ENCODE peak calls at places on chromosomes 5 and 9, in seven cellular contexts. L is IMR-90, P is mesendoderm, I is H9, R is neuronal stem cell, X is mesenchymal stem cell, A is H1. Z is an unnamed sample.

GRCh38 chr9:124212381-124213050 is 45.2 kb upstream of the NEK6 start:
- DNase-seq in L (peak), P (no peak), I (no peak), R (no peak), X (peak), A (no peak), Z (peak)

GRCh38 chr9:78348848-78349247 is 51.9 kb downstream of the PSAT1 start:
- DNase-seq in L (no peak), P (no peak), I (no peak), R (no peak), X (no peak), A (no peak), Z (no peak)

GRCh38 chr5:128213340-128213739 is 129.8 kb downstream of the SLC12A2 start:
- DNase-seq in L (peak), P (peak), I (peak), R (peak), X (peak), A (peak), Z (peak)

GRCh38 chr5:153896701-153897100 is 142.0 kb downstream of the FAM114A2 start:
- DNase-seq in L (peak), P (no peak), I (no peak), R (no peak), X (peak), A (no peak), Z (no peak)

GRCh38 chr5:161138751-161139455 is 286.9 kb upstream of the ATP10B start:
- DNase-seq in L (no peak), P (no peak), I (no peak), R (no peak), X (no peak), A (no peak), Z (no peak)

GRCh38 chr5:139749242-139749641 is 46.4 kb upstream of the PSD2 start:
- DNase-seq in L (no peak), P (no peak), I (no peak), R (no peak), X (no peak), A (no peak), Z (no peak)

GRCh38 chr5:83492331-83492730 is 20.8 kb downstream of the VCAN start:
- DNase-seq in L (no peak), P (no peak), I (no peak), R (no peak), X (peak), A (no peak), Z (no peak)

GRCh38 chr9:33440609-33441008 is 6.8 kb downstream of the AQP3 start:
- DNase-seq in L (no peak), P (no peak), I (no peak), R (no peak), X (no peak), A (no peak), Z (no peak)

GRCh38 chr5:96699186-96699820 is 37.1 kb downstream of the CAST start:
- DNase-seq in L (peak), P (peak), I (peak), R (no peak), X (peak), A (no peak), Z (peak)

GRCh38 chr9:20621553-20622329 is 558 bp downstream of the MLLT3 start:
- DNase-seq in L (peak), P (peak), I (peak), R (peak), X (peak), A (no peak), Z (peak)

DNA sequence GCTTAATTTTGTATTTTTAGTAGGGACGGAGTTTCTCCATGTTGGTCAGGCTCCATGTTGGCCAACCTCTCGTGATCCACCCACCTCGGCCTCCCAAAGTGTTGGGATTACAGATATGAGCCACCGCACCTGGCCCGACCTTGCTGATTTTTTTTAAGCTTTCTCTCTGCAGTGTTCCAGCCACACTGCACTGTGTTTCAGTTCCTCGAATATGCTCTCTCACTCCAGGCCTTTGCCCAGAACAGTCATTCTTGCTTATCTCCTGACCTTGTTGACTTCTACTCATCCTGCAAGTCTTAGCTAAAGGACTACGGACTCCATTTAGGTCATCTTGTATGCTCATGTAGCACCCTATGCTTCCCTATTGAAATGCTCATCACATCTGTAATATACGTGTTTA is 3.3 kb downstream of the SNAPC3 start:
- DNase-seq in L (no peak), P (no peak), I (no peak), R (no peak), X (no peak), A (no peak), Z (no peak)
- H4K8ac ChIP-seq in L (no peak), P (no peak), I (no peak), R (no peak), X (no peak), A (no peak), Z (no peak)

DNA sequence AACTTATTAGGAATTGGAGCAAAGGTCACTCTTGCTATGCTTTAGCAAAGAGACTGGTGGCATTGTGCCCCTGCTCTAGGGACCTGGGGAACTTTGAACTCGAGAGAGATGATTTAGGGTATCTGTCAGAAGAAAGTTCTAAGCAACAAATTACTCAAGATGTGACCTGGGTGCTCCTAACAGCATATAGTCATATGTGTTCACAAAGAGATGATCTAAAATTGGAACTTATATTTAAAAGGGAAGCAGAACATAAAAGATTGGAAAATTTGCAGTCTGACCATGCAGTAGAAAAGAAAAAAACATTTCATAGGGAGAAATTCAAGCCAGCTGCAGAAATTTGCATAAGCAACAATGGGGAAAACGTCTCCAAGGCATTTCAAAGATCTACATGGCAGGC is 68.3 kb downstream of the SEMA5A start:
- DNase-seq in L (no peak), P (no peak), I (no peak), R (no peak), X (no peak), A (no peak), Z (no peak)
- H2BK5ac ChIP-seq in L (no peak), P (no peak), I (no peak), R (no peak), X (no peak), A (no peak), Z (no peak)

DNA sequence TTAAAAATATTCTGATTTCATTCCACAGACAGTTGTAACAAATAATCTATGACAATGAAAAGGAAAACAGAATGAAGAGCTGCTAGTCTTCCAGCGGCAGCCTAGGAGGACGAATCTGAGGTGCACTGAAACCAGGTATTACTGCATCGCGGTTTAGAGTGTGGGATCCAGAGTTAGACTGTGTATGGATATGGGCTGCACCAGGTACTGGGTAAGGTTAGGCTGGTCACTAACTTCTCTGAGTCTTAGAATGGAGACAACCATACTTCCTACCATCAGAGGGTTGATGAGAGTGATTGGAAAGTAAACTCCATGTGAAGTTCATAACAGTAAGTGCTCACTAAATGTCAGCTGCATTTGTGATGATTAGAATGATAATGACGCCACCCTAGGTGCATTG is 158.7 kb downstream of the MYO10 start:
- DNase-seq in L (no peak), P (no peak), I (no peak), R (no peak), X (no peak), A (no peak), Z (no peak)
- H4K8ac ChIP-seq in L (no peak), P (no peak), I (no peak), R (no peak), X (no peak), A (no peak), Z (no peak)

DNA sequence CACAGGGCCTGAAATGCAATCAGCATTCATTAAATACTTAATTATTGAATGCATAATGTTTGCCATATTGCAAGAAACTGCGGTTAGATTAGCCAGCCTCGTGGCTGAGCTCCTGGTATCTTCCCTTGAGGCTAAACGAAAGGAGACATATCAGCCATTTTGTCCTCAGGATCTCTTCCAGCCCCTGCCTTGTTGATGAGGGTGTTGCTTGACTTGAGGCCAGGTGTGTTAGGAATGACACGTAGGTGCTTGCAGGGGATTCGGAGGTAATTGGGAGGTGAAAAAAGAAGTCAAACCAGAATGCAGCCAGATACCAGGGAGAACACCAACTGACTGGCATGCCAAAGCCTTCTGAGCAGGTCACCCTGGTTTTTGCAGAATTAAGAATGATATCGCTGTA is 12.5 kb downstream of the SH3RF2 start:
- DNase-seq in L (no peak), P (no peak), I (no peak), R (no peak), X (no peak), A (no peak), Z (peak)
- H2BK5ac ChIP-seq in L (no peak), P (no peak), I (no peak), R (no peak), X (no peak), A (no peak), Z (no peak)

GRCh38 chr9:16023466-16023865 is 470.6 kb downstream of the CCDC171 start:
- DNase-seq in L (peak), P (no peak), I (no peak), R (no peak), X (no peak), A (no peak), Z (no peak)
- H4K8ac ChIP-seq in L (peak), P (no peak), I (no peak), R (no peak), X (no peak), A (no peak), Z (no peak)